ENCODE peak calls at places on chromosomes 5 and 9, in five cellular contexts. W is naive thymus-derived CD8-positive, alpha-beta T cell; J is stimulated activated CD4-positive, alpha-beta T cell treated with anti-CD3 and anti-CD28 coated beads, Interleukin-15, amount 100 ng/mL, for 1 hour; V is stromal cell of bone marrow; T is H9. E is an unnamed sample.

GRCh38 chr5:118519466-118519865 is 468.9 kb downstream of the DTWD2 start:
- DNase-seq in W (no peak), J (no peak), V (no peak), T (no peak), E (no peak)

GRCh38 chr5:75601996-75602395 is 9.3 kb upstream of the ANKDD1B start:
- DNase-seq in W (no peak), J (no peak), V (no peak), T (no peak), E (peak; percentile 44)

GRCh38 chr5:98844865-98845264 is 71.4 kb downstream of the RGMB start:
- DNase-seq in W (no peak), J (no peak), V (no peak), T (no peak), E (no peak)

GRCh38 chr5:149756354-149756753 is 26.2 kb downstream of the PPARGC1B start:
- DNase-seq in W (no peak), J (no peak), V (no peak), T (no peak), E (no peak)

GRCh38 chr9:92048924-92049625 is 66.1 kb downstream of the SPTLC1 start:
- DNase-seq in W (no peak), J (no peak), V (no peak), T (peak; percentile 63), E (peak; percentile 66)

GRCh38 chr9:123551636-123552203 is 195.7 kb downstream of the CRB2 start:
- DNase-seq in W (no peak), J (no peak), V (no peak), T (no peak), E (no peak)

GRCh38 chr5:96870094-96871021 is 5.9 kb upstream of the ERAP2 start:
- DNase-seq in W (no peak), J (no peak), V (no peak), T (no peak), E (no peak)

GRCh38 chr5:15320896-15321295 is 179.1 kb upstream of the FBXL7 start:
- DNase-seq in W (no peak), J (no peak), V (no peak), T (no peak), E (no peak)

GRCh38 chr5:160021818-160022446 is 13.0 kb downstream of the TTC1 start:
- DNase-seq in W (peak; percentile 22), J (no peak), V (peak; percentile 39), T (peak; percentile 44), E (peak; percentile 62)

GRCh38 chr9:133686642-133687575 is 50.7 kb downstream of the DBH start:
- DNase-seq in W (no peak), J (no peak), V (no peak), T (no peak), E (no peak)

GRCh38 chr5:95194856-95195255 is 90.0 kb downstream of the MCTP1 start:
- DNase-seq in W (no peak), J (no peak), V (no peak), T (no peak), E (no peak)

GRCh38 chr5:113081881-113082546 is 105.4 kb downstream of the DCP2 start:
- DNase-seq in W (no peak), J (no peak), V (peak; percentile 98), T (no peak), E (no peak)

GRCh38 chr9:113511047-113511521 is 47.6 kb downstream of the RGS3 start:
- DNase-seq in W (no peak), J (no peak), V (no peak), T (no peak), E (no peak)

GRCh38 chr5:15037247-15037908 is 165.8 kb upstream of the ANKH start:
- DNase-seq in W (no peak), J (no peak), V (no peak), T (no peak), E (no peak)

GRCh38 chr9:19451240-19452087 is 42.7 kb downstream of the ACER2 start:
- DNase-seq in W (no peak), J (no peak), V (no peak), T (no peak), E (no peak)

GRCh38 chr5:56569051-56569450 is 246.3 kb upstream of the MAP3K1 start:
- DNase-seq in W (no peak), J (no peak), V (no peak), T (no peak), E (no peak)

GRCh38 chr5:181241393-181241975 is 2.2 kb downstream of the RACK1 start:
- DNase-seq in W (no peak), J (no peak), V (peak; percentile 85), T (no peak), E (peak; percentile 56)

GRCh38 chr9:134171316-134172197 is 7.2 kb upstream of the RNU6ATAC start:
- DNase-seq in W (no peak), J (no peak), V (peak; percentile 61), T (no peak), E (no peak)

GRCh38 chr5:143085319-143085917 is 315.2 kb downstream of the ARHGAP26 start:
- DNase-seq in W (no peak), J (no peak), V (no peak), T (no peak), E (no peak)

GRCh38 chr9:115640887-115641286 is 512.7 kb upstream of the PAPPA start:
- DNase-seq in W (no peak), J (no peak), V (peak; percentile 29), T (no peak), E (no peak)

E was measured in mesendoderm.